ENCODE peak calls at places on chromosomes 6 and 20, in four cellular contexts. H is prostate gland; C is heart left ventricle; Y is CD8-positive, alpha-beta T cell. I is an unnamed sample.

GRCh38 chr6:156336096-156336495 is 441.1 kb upstream of the ARID1B start:
- DNase-seq in H (no peak), C (no peak), Y (no peak), I (no peak)

GRCh38 chr20:53613748-53614147 is 20.1 kb upstream of the ZNF217 start:
- DNase-seq in H (no peak), C (no peak), Y (no peak), I (no peak)

GRCh38 chr20:5657190-5657872 is 92.9 kb upstream of the SHLD1 start:
- DNase-seq in H (peak; percentile 40), C (no peak), Y (no peak), I (peak; percentile 52)

GRCh38 chr6:163354779-163355431 is 59.6 kb upstream of the QKI start:
- DNase-seq in H (no peak), C (peak; percentile 86), Y (no peak), I (peak; percentile 58)

GRCh38 chr20:5316188-5317158 is at the start of gene PROKR2:
- DNase-seq in H (no peak), C (no peak), Y (no peak), I (peak; percentile 42)

GRCh38 chr20:24629668-24630067 is 160.2 kb downstream of the SYNDIG1 start:
- DNase-seq in H (peak; percentile 30), C (no peak), Y (no peak), I (no peak)

GRCh38 chr20:32966881-32967781 is 37.1 kb downstream of the SUN5 start:
- DNase-seq in H (no peak), C (no peak), Y (peak; percentile 61), I (no peak)

GRCh38 chr20:57258055-57258454 is 8.4 kb downstream of the BMP7 start:
- DNase-seq in H (no peak), C (no peak), Y (no peak), I (no peak)

GRCh38 chr6:157552171-157552747 is 171.3 kb downstream of the ZDHHC14 start:
- DNase-seq in H (no peak), C (no peak), Y (no peak), I (no peak)

GRCh38 chr20:38434310-38434741 is 802 bp downstream of the SNHG17 start:
- DNase-seq in H (no peak), C (no peak), Y (peak; percentile 18), I (peak; percentile 52)

GRCh38 chr6:154591220-154591619 is 80.7 kb upstream of the CNKSR3 start:
- DNase-seq in H (no peak), C (no peak), Y (no peak), I (no peak)

GRCh38 chr6:145904391-145904790 is 59.8 kb downstream of the SHPRH start:
- DNase-seq in H (no peak), C (no peak), Y (no peak), I (no peak)

GRCh38 chr6:154606457-154606856 is 96.0 kb upstream of the CNKSR3 start:
- DNase-seq in H (no peak), C (no peak), Y (peak; percentile 42), I (no peak)

GRCh38 chr20:60803335-60804070 is 448.6 kb upstream of the CDH4 start:
- DNase-seq in H (no peak), C (no peak), Y (no peak), I (no peak)

GRCh38 chr6:217048-217659 is 75.1 kb upstream of the DUSP22 start:
- DNase-seq in H (no peak), C (no peak), Y (peak; percentile 41), I (no peak)

GRCh38 chr6:166259296-166259977 is 48.8 kb downstream of the PRR18 start:
- DNase-seq in H (no peak), C (no peak), Y (no peak), I (peak; percentile 70)

GRCh38 chr6:10398439-10399218 is 16.2 kb downstream of the TFAP2A start:
- DNase-seq in H (no peak), C (no peak), Y (no peak), I (no peak)

GRCh38 chr20:31579245-31579644 is 25.8 kb upstream of the ID1 start:
- DNase-seq in H (no peak), C (no peak), Y (no peak), I (no peak)

GRCh38 chr6:50889912-50890311 is 71.2 kb downstream of the TFAP2B start:
- DNase-seq in H (no peak), C (no peak), Y (no peak), I (no peak)

GRCh38 chr6:40755749-40756452 is 168.7 kb upstream of the LRFN2 start:
- DNase-seq in H (no peak), C (no peak), Y (no peak), I (no peak)

GRCh38 chr6:24356310-24357035 is 1.4 kb downstream of the DCDC2 start:
- DNase-seq in H (no peak), C (no peak), Y (no peak), I (no peak)

GRCh38 chr6:95576621-95577316 is 566 bp upstream of the MANEA start:
- DNase-seq in H (no peak), C (no peak), Y (no peak), I (no peak)

GRCh38 chr6:24864345-24864744 is 65.6 kb upstream of the ARMH2 start:
- DNase-seq in H (no peak), C (no peak), Y (no peak), I (no peak)

GRCh38 chr6:166460473-166461437 is 78.0 kb upstream of the MPC1 start:
- DNase-seq in H (no peak), C (no peak), Y (no peak), I (no peak)

GRCh38 chr6:130178692-130179091 is 44.1 kb downstream of the SAMD3 start:
- DNase-seq in H (no peak), C (no peak), Y (no peak), I (no peak)

GRCh38 chr6:159693128-159693893 is at the start of gene SOD2:
- DNase-seq in H (peak; percentile 76), C (peak; percentile 92), Y (peak; percentile 81), I (peak; percentile 92)

GRCh38 chr6:90982051-90982450 is 395.2 kb upstream of the MAP3K7 start:
- DNase-seq in H (no peak), C (no peak), Y (no peak), I (no peak)

GRCh38 chr6:158818580-158819212 is 472 bp downstream of the EZR start:
- DNase-seq in H (peak; percentile 45), C (peak; percentile 84), Y (peak; percentile 66), I (peak; percentile 84)

GRCh38 chr20:46767127-46767761 is 57.8 kb downstream of the SLC2A10 start:
- DNase-seq in H (peak; percentile 20), C (no peak), Y (no peak), I (no peak)

GRCh38 chr6:52503853-52504777 is 72.7 kb downstream of the TRAM2 start:
- DNase-seq in H (peak; percentile 96), C (peak; percentile 92), Y (no peak), I (peak; percentile 95)
- TF ChIP-seq CTCF in H (no peak), C (no peak), Y (no peak), I (no peak)

GRCh38 chr6:106527111-106527510 is 102.2 kb downstream of the RTN4IP1 start:
- DNase-seq in H (no peak), C (no peak), Y (no peak), I (no peak)
- H3K27ac ChIP-seq in H (no peak overlapping the region), C (no peak overlapping the region), Y (no peak overlapping the region), I (no peak overlapping the region)

GRCh38 chr6:89862698-89863097 is 31.6 kb upstream of the GJA10 start:
- DNase-seq in H (no peak), C (no peak), Y (no peak), I (no peak)

GRCh38 chr6:89862281-89862680 is 32.0 kb upstream of the GJA10 start:
- DNase-seq in H (no peak), C (no peak), Y (no peak), I (no peak)

DNA sequence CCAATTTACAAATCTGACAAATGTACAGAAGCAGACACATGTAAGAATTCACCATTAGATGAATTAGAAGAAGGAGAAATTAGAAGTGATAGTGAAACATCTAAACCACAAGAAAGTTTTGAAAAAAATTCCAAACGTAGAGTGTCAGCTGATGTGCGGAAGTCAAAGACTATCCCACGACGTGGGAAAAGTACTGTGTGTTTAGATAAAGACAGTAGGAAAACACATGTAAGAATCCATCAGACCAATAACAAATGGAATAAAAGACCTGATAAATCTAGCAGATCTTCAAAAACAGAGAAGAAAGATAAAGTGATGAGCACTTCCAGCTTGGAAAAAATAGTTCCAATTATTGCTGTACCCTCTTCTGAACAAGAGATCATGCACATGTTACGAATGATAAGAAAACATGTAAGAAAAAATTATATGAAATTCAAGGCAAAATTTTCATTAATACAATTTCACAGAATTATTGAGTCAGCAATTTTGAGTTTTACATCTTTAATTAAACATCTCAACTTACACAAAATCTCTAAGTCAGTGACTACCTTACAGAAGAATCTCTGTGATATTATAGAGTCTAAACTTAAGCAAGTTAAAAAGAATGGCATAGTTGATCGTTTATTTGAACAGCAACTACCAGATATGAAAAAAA is 28.1 kb upstream of the GJA10 start:
- DNase-seq in H (no peak), C (no peak), Y (no peak), I (no peak)
- H3K36me3 ChIP-seq in H (no peaks in the 10 kb centered on the region), C (peaks cover 22% of the 10 kb centered on the region), Y (peaks cover 15% of the 10 kb centered on the region), I (peaks cover 65% of the 10 kb centered on the region)

GRCh38 chr20:58870293-58871014 is 17.9 kb downstream of the GNAS start:
- DNase-seq in H (peak; percentile 63), C (peak; percentile 80), Y (peak; percentile 66), I (peak; percentile 68)
- TF ChIP-seq CTCF in H (peak; percentile 63), C (peak; percentile 93), Y (peak; percentile 73), I (peak; percentile 90)

GRCh38 chr6:51995214-51995735 is 92.1 kb downstream of the PKHD1 start:
- DNase-seq in H (no peak), C (no peak), Y (no peak), I (no peak)

GRCh38 chr6:51992834-51993233 is 94.6 kb downstream of the PKHD1 start:
- DNase-seq in H (peak; percentile 14), C (no peak), Y (no peak), I (no peak)

GRCh38 chr6:51986864-51987263 is 100.5 kb downstream of the PKHD1 start:
- DNase-seq in H (no peak), C (no peak), Y (no peak), I (no peak)

GRCh38 chr6:51989789-51990188 is 97.6 kb downstream of the PKHD1 start:
- DNase-seq in H (no peak), C (no peak), Y (no peak), I (no peak)
- H3K27ac ChIP-seq in H (no peak overlapping the region), C (no peak overlapping the region), Y (no peak overlapping the region), I (no peak overlapping the region)

GRCh38 chr20:2535711-2536561 is 437 bp upstream of the TMC2 start:
- DNase-seq in H (no peak), C (no peak), Y (no peak), I (no peak)

GRCh38 chr20:2538931-2539330 is 2.6 kb downstream of the TMC2 start:
- DNase-seq in H (no peak), C (no peak), Y (no peak), I (no peak)

GRCh38 chr20:2538356-2538755 is 2.0 kb downstream of the TMC2 start:
- DNase-seq in H (no peak), C (no peak), Y (no peak), I (no peak)

GRCh38 chr20:2537101-2537500 is 728 bp downstream of the TMC2 start:
- DNase-seq in H (no peak), C (no peak), Y (no peak), I (no peak)

DNA sequence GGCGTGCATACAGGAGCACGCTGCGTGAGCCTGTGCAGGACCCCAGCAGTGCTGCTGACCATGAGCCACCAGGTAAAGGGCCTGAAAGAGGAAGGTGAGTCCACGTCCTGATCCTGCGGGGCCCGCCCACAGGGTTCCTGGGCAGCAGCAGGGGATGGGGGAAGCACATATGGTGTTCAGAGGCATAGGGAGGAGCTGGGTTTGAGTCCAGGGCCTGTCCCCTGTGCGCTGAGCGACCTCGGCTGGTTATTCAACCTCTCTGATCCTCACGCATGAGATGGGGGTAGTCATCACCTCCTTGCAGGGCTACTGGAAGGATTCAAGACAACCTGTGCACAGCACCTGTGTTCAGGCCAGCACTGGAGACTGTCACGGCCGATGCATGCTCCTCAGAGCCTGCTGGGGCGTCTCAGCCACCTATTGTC is at the start of gene TMC2:
- DNase-seq in H (no peak), C (no peak), Y (no peak), I (no peak)
- H3K36me3 ChIP-seq in H (no peaks in the 10 kb centered on the region), C (no peaks in the 10 kb centered on the region), Y (no peaks in the 10 kb centered on the region), I (no peaks in the 10 kb centered on the region)

I was measured in lower lobe of right lung.